ENCODE peak calls at places on chromosomes 7 and 10, in six cellular contexts. Q is effector memory CD4-positive, alpha-beta T cell; E is right lobe of liver; A is mammary epithelial cell; S is transverse colon; Z is lower lobe of right lung. G is an unnamed sample.
A peak's percentile ranks its signal among the peaks of the same experiment; 100 is the strongest.

GRCh38 chr7:96311967-96312366 is 9.9 kb downstream of the SLC25A13 start:
- DNase-seq in Q (no peak), E (peak; percentile 65), A (peak; percentile 51), S (no peak), Z (no peak), G (no peak)

GRCh38 chr10:6314620-6315205 is 112.0 kb downstream of the PFKFB3 start:
- DNase-seq in Q (no peak), E (no peak), A (no peak), S (peak; percentile 19), Z (no peak), G (no peak)

GRCh38 chr10:49568235-49568634 is 29.3 kb upstream of the ERCC6 start:
- DNase-seq in Q (no peak), E (no peak), A (peak; percentile 86), S (no peak), Z (no peak), G (peak; percentile 31)

GRCh38 chr10:46297406-46298204 is 10.8 kb downstream of the ANTXRL start:
- DNase-seq in Q (no peak), E (no peak), A (no peak), S (peak; percentile 3), Z (no peak), G (no peak)

GRCh38 chr7:151232272-151233110 is at the start of gene CHPF2:
- DNase-seq in Q (peak; percentile 78), E (peak; percentile 96), A (peak; percentile 82), S (peak; percentile 95), Z (peak; percentile 97), G (peak; percentile 87)

GRCh38 chr7:130734525-130735272 is 692 bp upstream of the KLF14 start:
- DNase-seq in Q (no peak), E (no peak), A (peak; percentile 2), S (no peak), Z (no peak), G (no peak)

GRCh38 chr7:109873296-109873695 is 1217.6 kb upstream of the LRRN3 start:
- DNase-seq in Q (no peak), E (no peak), A (no peak), S (peak; percentile 52), Z (no peak), G (no peak)

GRCh38 chr7:111871283-111871682 is 309.0 kb upstream of the IMMP2L start:
- DNase-seq in Q (no peak), E (no peak), A (no peak), S (no peak), Z (no peak), G (no peak)

GRCh38 chr7:115008465-115009114 is 86.7 kb downstream of the MDFIC start:
- DNase-seq in Q (no peak), E (no peak), A (no peak), S (peak; percentile 36), Z (no peak), G (peak; percentile 72)

GRCh38 chr7:101129603-101130117 is 2.8 kb downstream of the SERPINE1 start:
- DNase-seq in Q (no peak), E (no peak), A (no peak), S (no peak), Z (no peak), G (peak; percentile 70)

GRCh38 chr7:91287685-91288084 is 23.5 kb downstream of the FZD1 start:
- DNase-seq in Q (no peak), E (no peak), A (no peak), S (no peak), Z (no peak), G (peak; percentile 18)

GRCh38 chr7:71237945-71238344 is 106.0 kb downstream of the GALNT17 start:
- DNase-seq in Q (no peak), E (no peak), A (no peak), S (no peak), Z (no peak), G (no peak)

GRCh38 chr10:31062856-31063255 is 31.2 kb upstream of the ZNF438 start:
- DNase-seq in Q (no peak), E (no peak), A (no peak), S (no peak), Z (no peak), G (no peak)

GRCh38 chr7:87926581-87927461 is 7.2 kb upstream of the ADAM22 start:
- DNase-seq in Q (no peak), E (no peak), A (peak; percentile 21), S (peak; percentile 42), Z (no peak), G (peak; percentile 74)

GRCh38 chr7:39312254-39312989 is 253.8 kb upstream of the YAE1 start:
- DNase-seq in Q (no peak), E (no peak), A (no peak), S (no peak), Z (no peak), G (no peak)

GRCh38 chr10:132986576-132986975 is 44.2 kb upstream of the CFAP46 start:
- DNase-seq in Q (no peak), E (peak; percentile 39), A (no peak), S (no peak), Z (peak; percentile 44), G (no peak)

GRCh38 chr7:711093-711966 is 15.2 kb upstream of the DNAAF5 start:
- DNase-seq in Q (no peak), E (no peak), A (no peak), S (no peak), Z (peak; percentile 48), G (no peak)

GRCh38 chr7:3301831-3302618 is 973 bp downstream of the SDK1 start:
- DNase-seq in Q (no peak), E (no peak), A (no peak), S (no peak), Z (no peak), G (no peak)

GRCh38 chr10:125886914-125887512 is 5.9 kb upstream of the DHX32 start:
- DNase-seq in Q (no peak), E (no peak), A (peak; percentile 51), S (no peak), Z (no peak), G (no peak)

GRCh38 chr7:333399-333776 is 43.4 kb downstream of the FOXL3 start:
- DNase-seq in Q (no peak), E (no peak), A (peak; percentile 21), S (peak; percentile 69), Z (peak; percentile 71), G (peak; percentile 40)

GRCh38 chr10:86662186-86663045 is 5.9 kb upstream of the LDB3 start:
- DNase-seq in Q (no peak), E (peak; percentile 43), A (no peak), S (no peak), Z (peak; percentile 32), G (no peak)

GRCh38 chr7:156185076-156185475 is 372.8 kb upstream of the SHH start:
- DNase-seq in Q (no peak), E (no peak), A (no peak), S (no peak), Z (no peak), G (no peak)
- H3K27me3 ChIP-seq in Q (no peaks in the 10 kb centered on the region), E (no peaks in the 10 kb centered on the region), A (no peaks in the 10 kb centered on the region), S (no peaks in the 10 kb centered on the region), Z (peaks cover 4% of the 10 kb centered on the region), G (no peaks in the 10 kb centered on the region)

DNA sequence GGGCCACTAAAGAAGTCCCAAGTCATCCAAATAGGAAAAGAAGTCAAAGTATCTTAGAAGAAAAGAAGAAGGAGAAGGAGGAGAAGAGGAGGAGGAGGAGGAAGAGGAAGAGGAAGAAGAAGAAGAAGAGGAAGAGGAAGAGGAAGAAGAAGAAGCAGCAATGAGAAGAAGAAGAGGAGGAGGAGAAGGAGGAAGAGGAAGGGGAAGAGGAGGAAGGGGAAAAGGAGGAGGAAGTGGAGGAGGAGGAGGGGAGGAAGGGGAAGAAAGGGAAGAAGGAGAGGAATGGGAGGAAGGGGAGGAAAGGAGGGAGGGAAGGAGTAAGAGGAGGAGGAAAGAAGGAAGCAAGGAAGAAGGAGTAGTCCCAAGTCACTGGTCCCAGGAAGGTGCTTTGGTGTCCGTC is 21.7 kb upstream of the RADIL start:
- DNase-seq in Q (no peak), E (no peak), A (no peak), S (no peak), Z (no peak), G (no peak)
- H3K27ac ChIP-seq in Q (no peak overlapping the region), E (no peak overlapping the region), A (no peak overlapping the region), S (no peak overlapping the region), Z (no peak overlapping the region), G (no peak overlapping the region)

GRCh38 chr7:29196191-29196590 is 1.6 kb downstream of the CHN2 start:
- DNase-seq in Q (no peak), E (no peak), A (no peak), S (no peak), Z (no peak), G (no peak)
- H3K4me3 ChIP-seq in Q (no peak overlapping the region), E (no peak overlapping the region), A (no peak overlapping the region), S (no peak overlapping the region), Z (peak overlapping the region; percentile 83), G (no peak overlapping the region)

DNA sequence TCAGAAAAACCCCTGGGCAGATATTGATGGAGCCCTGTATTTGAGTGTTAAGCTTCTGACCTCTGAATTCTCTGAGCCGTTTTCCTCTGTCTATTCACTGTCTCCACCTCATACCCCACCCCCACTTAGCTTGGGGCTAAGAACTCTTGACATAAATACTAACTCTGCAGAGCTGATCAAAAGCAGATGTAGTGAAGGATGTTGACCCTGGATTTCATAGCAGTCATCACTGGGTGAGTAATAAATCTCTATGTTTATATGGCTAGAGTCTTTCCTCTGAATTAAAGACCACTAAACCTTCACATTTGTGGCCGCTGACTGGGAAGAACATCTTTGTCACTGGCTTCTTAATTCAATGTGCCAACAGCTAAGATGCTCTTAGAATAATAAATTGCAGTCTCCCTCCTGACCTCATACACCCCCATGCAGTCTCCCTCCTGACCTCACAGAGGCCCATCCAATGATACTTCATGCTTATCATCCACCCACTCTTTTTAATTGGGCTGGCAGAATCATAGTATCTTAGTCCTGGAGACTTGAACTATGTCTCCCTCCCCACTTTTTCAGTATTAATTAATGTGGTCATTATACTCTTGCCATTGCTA is 78.0 kb upstream of the MACROH2A2 start:
- DNase-seq in Q (no peak), E (no peak), A (no peak), S (no peak), Z (no peak), G (peak; percentile 70)
- H3K27me3 ChIP-seq in Q (no peaks in the 10 kb centered on the region), E (no peaks in the 10 kb centered on the region), A (peaks cover 3% of the 10 kb centered on the region), S (peaks cover 14% of the 10 kb centered on the region), Z (no peaks in the 10 kb centered on the region), G (no peaks in the 10 kb centered on the region)

GRCh38 chr7:44104880-44105771 is 981 bp downstream of the AEBP1 start:
- DNase-seq in Q (no peak), E (peak; percentile 49), A (peak; percentile 26), S (no peak), Z (no peak), G (peak; percentile 34)
- H3K27ac ChIP-seq in Q (no peak overlapping the region), E (peak overlapping the region; percentile 28), A (no peak overlapping the region), S (peak overlapping the region; percentile 86), Z (peak overlapping the region; percentile 81), G (no peak overlapping the region)

DNA sequence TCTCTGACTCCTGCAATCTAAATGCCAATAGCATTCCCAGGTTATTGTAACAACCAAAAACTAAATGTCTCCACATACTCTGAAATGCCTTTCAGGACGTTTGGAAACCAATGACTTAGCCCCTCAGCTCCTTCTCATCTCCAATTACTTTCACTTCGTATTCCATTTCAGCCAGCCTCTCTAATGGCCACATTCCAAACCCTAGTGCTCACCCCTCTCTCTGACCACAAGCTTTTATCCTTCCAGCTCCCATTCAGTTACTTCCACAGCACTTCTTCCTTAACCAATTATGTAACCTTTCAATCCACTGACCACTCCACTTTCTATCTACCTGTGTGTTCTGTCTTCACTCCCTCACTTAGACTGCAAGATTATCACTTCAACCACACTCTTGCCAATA is 4.3 kb downstream of the NOC3L start:
- DNase-seq in Q (no peak), E (no peak), A (peak; percentile 79), S (no peak), Z (no peak), G (peak; percentile 89)
- H3K4me3 ChIP-seq in Q (no peak overlapping the region), E (no peak overlapping the region), A (no peak overlapping the region), S (no peak overlapping the region), Z (no peak overlapping the region), G (peak overlapping the region; percentile 26)

GRCh38 chr7:128350708-128351295 is 7.1 kb upstream of the RBM28 start:
- DNase-seq in Q (no peak), E (no peak), A (no peak), S (no peak), Z (no peak), G (no peak)
- H3K27me3 ChIP-seq in Q (peaks cover 14% of the 10 kb centered on the region), E (no peaks in the 10 kb centered on the region), A (peaks cover 15% of the 10 kb centered on the region), S (peaks cover 51% of the 10 kb centered on the region), Z (peaks cover 40% of the 10 kb centered on the region), G (peaks cover 59% of the 10 kb centered on the region)